ENCODE peak calls at places on chromosomes 2 and 18, in eight cellular contexts. One of them, this sample, is unnamed.

GRCh38 chr2:233259745-233260144 is 8.3 kb downstream of the ATG16L1 start:
- DNase-seq in prostate gland: no peak
- DNase-seq in body of pancreas: no peak
- DNase-seq in neuronal stem cell: no peak
- DNase-seq in effector memory CD4-positive, alpha-beta T cell: no peak
- DNase-seq in CD8-positive, alpha-beta T cell: no peak
- DNase-seq in CD8-positive, alpha-beta memory T cell: no peak
- DNase-seq in caudate nucleus: no peak
- DNase-seq in this sample: no peak

GRCh38 chr18:6207119-6207518 is 207.6 kb downstream of the L3MBTL4 start:
- DNase-seq in prostate gland: peak; percentile 84
- DNase-seq in body of pancreas: no peak
- DNase-seq in neuronal stem cell: no peak
- DNase-seq in effector memory CD4-positive, alpha-beta T cell: no peak
- DNase-seq in CD8-positive, alpha-beta T cell: no peak
- DNase-seq in CD8-positive, alpha-beta memory T cell: no peak
- DNase-seq in caudate nucleus: no peak
- DNase-seq in this sample: no peak

GRCh38 chr2:133438026-133438425 is 130.2 kb downstream of the NCKAP5 start:
- DNase-seq in prostate gland: no peak
- DNase-seq in body of pancreas: no peak
- DNase-seq in neuronal stem cell: no peak
- DNase-seq in effector memory CD4-positive, alpha-beta T cell: no peak
- DNase-seq in CD8-positive, alpha-beta T cell: no peak
- DNase-seq in CD8-positive, alpha-beta memory T cell: no peak
- DNase-seq in caudate nucleus: no peak
- DNase-seq in this sample: no peak

GRCh38 chr2:240933048-240933965 is 27.2 kb downstream of the CROCC2 start:
- DNase-seq in prostate gland: no peak
- DNase-seq in body of pancreas: peak; percentile 9
- DNase-seq in neuronal stem cell: no peak
- DNase-seq in effector memory CD4-positive, alpha-beta T cell: no peak
- DNase-seq in CD8-positive, alpha-beta T cell: no peak
- DNase-seq in CD8-positive, alpha-beta memory T cell: peak; percentile 45
- DNase-seq in caudate nucleus: no peak
- DNase-seq in this sample: peak; percentile 7

GRCh38 chr2:52210161-52210560 is 1178.2 kb upstream of the NRXN1 start:
- DNase-seq in prostate gland: no peak
- DNase-seq in body of pancreas: no peak
- DNase-seq in neuronal stem cell: no peak
- DNase-seq in effector memory CD4-positive, alpha-beta T cell: no peak
- DNase-seq in CD8-positive, alpha-beta T cell: no peak
- DNase-seq in CD8-positive, alpha-beta memory T cell: no peak
- DNase-seq in caudate nucleus: no peak
- DNase-seq in this sample: no peak

GRCh38 chr2:171523969-171524401 is 1.7 kb downstream of the CYBRD1 start:
- DNase-seq in prostate gland: peak; percentile 44
- DNase-seq in body of pancreas: no peak
- DNase-seq in neuronal stem cell: no peak
- DNase-seq in effector memory CD4-positive, alpha-beta T cell: no peak
- DNase-seq in CD8-positive, alpha-beta T cell: no peak
- DNase-seq in CD8-positive, alpha-beta memory T cell: no peak
- DNase-seq in caudate nucleus: no peak
- DNase-seq in this sample: no peak

GRCh38 chr2:26513261-26513660 is 35.3 kb upstream of the OTOF start:
- DNase-seq in prostate gland: no peak
- DNase-seq in body of pancreas: no peak
- DNase-seq in neuronal stem cell: no peak
- DNase-seq in effector memory CD4-positive, alpha-beta T cell: no peak
- DNase-seq in CD8-positive, alpha-beta T cell: no peak
- DNase-seq in CD8-positive, alpha-beta memory T cell: no peak
- DNase-seq in caudate nucleus: no peak
- DNase-seq in this sample: no peak

GRCh38 chr18:54119524-54120019 is 104.9 kb downstream of the MBD2 start:
- DNase-seq in prostate gland: peak; percentile 14
- DNase-seq in body of pancreas: peak; percentile 21
- DNase-seq in neuronal stem cell: peak; percentile 44
- DNase-seq in effector memory CD4-positive, alpha-beta T cell: no peak
- DNase-seq in CD8-positive, alpha-beta T cell: no peak
- DNase-seq in CD8-positive, alpha-beta memory T cell: no peak
- DNase-seq in caudate nucleus: no peak
- DNase-seq in this sample: no peak

GRCh38 chr18:70276416-70277145 is 12.3 kb upstream of the SOCS6 start:
- DNase-seq in prostate gland: no peak
- DNase-seq in body of pancreas: no peak
- DNase-seq in neuronal stem cell: no peak
- DNase-seq in effector memory CD4-positive, alpha-beta T cell: no peak
- DNase-seq in CD8-positive, alpha-beta T cell: no peak
- DNase-seq in CD8-positive, alpha-beta memory T cell: no peak
- DNase-seq in caudate nucleus: no peak
- DNase-seq in this sample: no peak

GRCh38 chr2:203444738-203445137 is 90.4 kb downstream of the RAPH1 start:
- DNase-seq in prostate gland: no peak
- DNase-seq in body of pancreas: no peak
- DNase-seq in neuronal stem cell: no peak
- DNase-seq in effector memory CD4-positive, alpha-beta T cell: no peak
- DNase-seq in CD8-positive, alpha-beta T cell: no peak
- DNase-seq in CD8-positive, alpha-beta memory T cell: no peak
- DNase-seq in caudate nucleus: no peak
- DNase-seq in this sample: no peak

GRCh38 chr2:102117488-102117887 is 25.1 kb upstream of the IL1R1 start:
- DNase-seq in prostate gland: peak; percentile 68
- DNase-seq in body of pancreas: no peak
- DNase-seq in neuronal stem cell: no peak
- DNase-seq in effector memory CD4-positive, alpha-beta T cell: no peak
- DNase-seq in CD8-positive, alpha-beta T cell: no peak
- DNase-seq in CD8-positive, alpha-beta memory T cell: no peak
- DNase-seq in caudate nucleus: no peak
- DNase-seq in this sample: no peak

GRCh38 chr18:67386028-67386427 is 130.5 kb downstream of the DSEL start:
- DNase-seq in prostate gland: no peak
- DNase-seq in body of pancreas: no peak
- DNase-seq in neuronal stem cell: no peak
- DNase-seq in effector memory CD4-positive, alpha-beta T cell: no peak
- DNase-seq in CD8-positive, alpha-beta T cell: no peak
- DNase-seq in CD8-positive, alpha-beta memory T cell: no peak
- DNase-seq in caudate nucleus: no peak
- DNase-seq in this sample: no peak

GRCh38 chr2:95040470-95040869 is 15.0 kb downstream of the MAL start:
- DNase-seq in prostate gland: no peak
- DNase-seq in body of pancreas: no peak
- DNase-seq in neuronal stem cell: no peak
- DNase-seq in effector memory CD4-positive, alpha-beta T cell: no peak
- DNase-seq in CD8-positive, alpha-beta T cell: no peak
- DNase-seq in CD8-positive, alpha-beta memory T cell: no peak
- DNase-seq in caudate nucleus: no peak
- DNase-seq in this sample: no peak

GRCh38 chr2:40872580-40872979 is 420.7 kb upstream of the SLC8A1 start:
- DNase-seq in prostate gland: no peak
- DNase-seq in body of pancreas: no peak
- DNase-seq in neuronal stem cell: no peak
- DNase-seq in effector memory CD4-positive, alpha-beta T cell: no peak
- DNase-seq in CD8-positive, alpha-beta T cell: no peak
- DNase-seq in CD8-positive, alpha-beta memory T cell: no peak
- DNase-seq in caudate nucleus: no peak
- DNase-seq in this sample: no peak

GRCh38 chr2:46438794-46439193 is 40.6 kb upstream of the TMEM247 start:
- DNase-seq in prostate gland: no peak
- DNase-seq in body of pancreas: no peak
- DNase-seq in neuronal stem cell: no peak
- DNase-seq in effector memory CD4-positive, alpha-beta T cell: no peak
- DNase-seq in CD8-positive, alpha-beta T cell: no peak
- DNase-seq in CD8-positive, alpha-beta memory T cell: no peak
- DNase-seq in caudate nucleus: no peak
- DNase-seq in this sample: no peak

GRCh38 chr2:112542974-112543760 is 902 bp downstream of the POLR1B start:
- DNase-seq in prostate gland: no peak
- DNase-seq in body of pancreas: no peak
- DNase-seq in neuronal stem cell: no peak
- DNase-seq in effector memory CD4-positive, alpha-beta T cell: no peak
- DNase-seq in CD8-positive, alpha-beta T cell: no peak
- DNase-seq in CD8-positive, alpha-beta memory T cell: no peak
- DNase-seq in caudate nucleus: no peak
- DNase-seq in this sample: no peak

GRCh38 chr2:62785216-62785615 is 79.7 kb downstream of the EHBP1 start:
- DNase-seq in prostate gland: no peak
- DNase-seq in body of pancreas: no peak
- DNase-seq in neuronal stem cell: no peak
- DNase-seq in effector memory CD4-positive, alpha-beta T cell: no peak
- DNase-seq in CD8-positive, alpha-beta T cell: no peak
- DNase-seq in CD8-positive, alpha-beta memory T cell: no peak
- DNase-seq in caudate nucleus: no peak
- DNase-seq in this sample: no peak

GRCh38 chr2:207073791-207074678 is 91.7 kb downstream of the KLF7 start:
- DNase-seq in prostate gland: no peak
- DNase-seq in body of pancreas: no peak
- DNase-seq in neuronal stem cell: no peak
- DNase-seq in effector memory CD4-positive, alpha-beta T cell: no peak
- DNase-seq in CD8-positive, alpha-beta T cell: peak; percentile 3
- DNase-seq in CD8-positive, alpha-beta memory T cell: no peak
- DNase-seq in caudate nucleus: peak; percentile 43
- DNase-seq in this sample: no peak

GRCh38 chr2:25215232-25215631 is 46.9 kb upstream of the POMC start:
- DNase-seq in prostate gland: no peak
- DNase-seq in body of pancreas: no peak
- DNase-seq in neuronal stem cell: no peak
- DNase-seq in effector memory CD4-positive, alpha-beta T cell: no peak
- DNase-seq in CD8-positive, alpha-beta T cell: no peak
- DNase-seq in CD8-positive, alpha-beta memory T cell: no peak
- DNase-seq in caudate nucleus: no peak
- DNase-seq in this sample: no peak

GRCh38 chr18:13232060-13232917 is 13.7 kb downstream of the LDLRAD4 start:
- DNase-seq in prostate gland: no peak
- DNase-seq in body of pancreas: no peak
- DNase-seq in neuronal stem cell: no peak
- DNase-seq in effector memory CD4-positive, alpha-beta T cell: no peak
- DNase-seq in CD8-positive, alpha-beta T cell: no peak
- DNase-seq in CD8-positive, alpha-beta memory T cell: no peak
- DNase-seq in caudate nucleus: no peak
- DNase-seq in this sample: no peak

GRCh38 chr2:196718796-196719564 is 79.5 kb downstream of the CCDC150 start:
- DNase-seq in prostate gland: no peak
- DNase-seq in body of pancreas: peak; percentile 49
- DNase-seq in neuronal stem cell: peak; percentile 15
- DNase-seq in effector memory CD4-positive, alpha-beta T cell: no peak
- DNase-seq in CD8-positive, alpha-beta T cell: no peak
- DNase-seq in CD8-positive, alpha-beta memory T cell: no peak
- DNase-seq in caudate nucleus: no peak
- DNase-seq in this sample: no peak

GRCh38 chr2:150088538-150088937 is 398.9 kb downstream of the RND3 start:
- DNase-seq in prostate gland: no peak
- DNase-seq in body of pancreas: no peak
- DNase-seq in neuronal stem cell: no peak
- DNase-seq in effector memory CD4-positive, alpha-beta T cell: no peak
- DNase-seq in CD8-positive, alpha-beta T cell: no peak
- DNase-seq in CD8-positive, alpha-beta memory T cell: no peak
- DNase-seq in caudate nucleus: no peak
- DNase-seq in this sample: no peak

GRCh38 chr2:223040527-223040926 is 11.5 kb upstream of the KCNE4 start:
- DNase-seq in prostate gland: no peak
- DNase-seq in body of pancreas: no peak
- DNase-seq in neuronal stem cell: no peak
- DNase-seq in effector memory CD4-positive, alpha-beta T cell: no peak
- DNase-seq in CD8-positive, alpha-beta T cell: no peak
- DNase-seq in CD8-positive, alpha-beta memory T cell: no peak
- DNase-seq in caudate nucleus: no peak
- DNase-seq in this sample: no peak
- H3K27ac ChIP-seq in prostate gland: no peak overlapping the region
- H3K27ac ChIP-seq in body of pancreas: no peak overlapping the region
- H3K27ac ChIP-seq in neuronal stem cell: no peak overlapping the region
- H3K27ac ChIP-seq in effector memory CD4-positive, alpha-beta T cell: no peak overlapping the region
- H3K27ac ChIP-seq in CD8-positive, alpha-beta T cell: no peak overlapping the region
- H3K27ac ChIP-seq in CD8-positive, alpha-beta memory T cell: no peak overlapping the region
- H3K27ac ChIP-seq in caudate nucleus: no peak overlapping the region
- H3K27ac ChIP-seq in this sample: no peak overlapping the region

DNA sequence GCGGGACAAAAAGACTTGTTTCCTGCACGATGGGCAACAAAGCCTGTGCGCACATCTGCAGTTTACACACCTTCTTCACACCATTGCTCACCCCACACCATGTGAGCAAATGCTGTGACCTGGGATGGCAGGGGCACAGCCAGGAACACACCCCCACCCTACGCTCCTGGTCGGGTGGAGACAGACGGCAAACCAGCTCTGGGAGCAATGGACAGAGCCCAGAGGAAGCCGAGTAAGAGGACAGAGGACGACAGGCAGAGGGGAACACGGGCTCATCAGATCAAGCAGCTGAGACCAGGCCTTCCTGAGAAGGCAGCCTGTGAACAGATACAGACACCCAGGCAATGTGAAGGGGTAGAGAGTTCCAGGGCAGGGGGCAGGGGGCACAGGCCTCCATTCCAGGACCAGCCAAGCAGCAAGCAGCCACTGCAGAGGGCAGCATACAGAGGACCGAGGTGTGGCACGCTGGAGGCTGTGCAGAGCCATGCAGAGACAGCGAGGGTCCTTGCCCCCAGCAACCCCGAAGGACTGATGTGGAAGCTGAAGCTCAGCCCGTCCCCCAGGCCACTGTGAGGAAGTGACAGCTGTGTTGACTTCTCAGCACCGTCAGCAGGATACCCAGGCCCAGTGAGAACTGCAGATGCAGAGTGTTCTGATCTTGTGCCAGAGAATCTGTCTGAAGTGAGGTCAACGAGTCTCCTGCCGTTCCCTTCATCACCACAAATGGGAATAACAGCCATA is 46.2 kb downstream of the PARD6G start:
- DNase-seq in prostate gland: no peak
- DNase-seq in body of pancreas: no peak
- DNase-seq in neuronal stem cell: no peak
- DNase-seq in effector memory CD4-positive, alpha-beta T cell: no peak
- DNase-seq in CD8-positive, alpha-beta T cell: no peak
- DNase-seq in CD8-positive, alpha-beta memory T cell: no peak
- DNase-seq in caudate nucleus: no peak
- DNase-seq in this sample: no peak
- H3K27ac ChIP-seq in prostate gland: peak overlapping the region; percentile 8
- H3K27ac ChIP-seq in body of pancreas: no peak overlapping the region
- H3K27ac ChIP-seq in neuronal stem cell: no peak overlapping the region
- H3K27ac ChIP-seq in effector memory CD4-positive, alpha-beta T cell: no peak overlapping the region
- H3K27ac ChIP-seq in CD8-positive, alpha-beta T cell: no peak overlapping the region
- H3K27ac ChIP-seq in CD8-positive, alpha-beta memory T cell: no peak overlapping the region
- H3K27ac ChIP-seq in caudate nucleus: peak overlapping the region; percentile 11
- H3K27ac ChIP-seq in this sample: no peak overlapping the region

DNA sequence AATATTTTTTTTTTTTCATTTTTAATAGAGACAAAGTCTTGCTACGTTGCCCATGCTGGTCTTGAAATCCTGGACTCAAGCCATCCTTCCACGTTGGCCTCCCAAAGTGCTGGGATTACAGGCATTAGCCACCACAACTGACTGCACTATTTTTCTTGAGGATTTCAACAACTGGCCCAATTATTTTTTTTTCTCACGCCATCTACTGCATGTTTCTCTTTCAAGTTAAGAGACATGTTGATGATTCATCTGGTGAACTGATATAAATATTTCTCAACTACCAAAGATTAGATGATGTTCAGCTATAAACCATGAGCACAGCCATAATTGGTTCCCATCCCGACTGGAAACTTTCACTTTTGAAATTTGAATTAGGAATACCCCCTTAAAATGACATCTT is 688.4 kb upstream of the SYT4 start:
- DNase-seq in prostate gland: no peak
- DNase-seq in body of pancreas: no peak
- DNase-seq in neuronal stem cell: no peak
- DNase-seq in effector memory CD4-positive, alpha-beta T cell: no peak
- DNase-seq in CD8-positive, alpha-beta T cell: no peak
- DNase-seq in CD8-positive, alpha-beta memory T cell: no peak
- DNase-seq in caudate nucleus: no peak
- DNase-seq in this sample: no peak
- H3K27ac ChIP-seq in prostate gland: no peak overlapping the region
- H3K27ac ChIP-seq in body of pancreas: no peak overlapping the region
- H3K27ac ChIP-seq in neuronal stem cell: no peak overlapping the region
- H3K27ac ChIP-seq in effector memory CD4-positive, alpha-beta T cell: no peak overlapping the region
- H3K27ac ChIP-seq in CD8-positive, alpha-beta T cell: no peak overlapping the region
- H3K27ac ChIP-seq in CD8-positive, alpha-beta memory T cell: no peak overlapping the region
- H3K27ac ChIP-seq in caudate nucleus: no peak overlapping the region
- H3K27ac ChIP-seq in this sample: no peak overlapping the region

GRCh38 chr2:169815849-169816248 is 8.9 kb downstream of the METTL5 start:
- DNase-seq in prostate gland: no peak
- DNase-seq in body of pancreas: no peak
- DNase-seq in neuronal stem cell: no peak
- DNase-seq in effector memory CD4-positive, alpha-beta T cell: no peak
- DNase-seq in CD8-positive, alpha-beta T cell: no peak
- DNase-seq in CD8-positive, alpha-beta memory T cell: no peak
- DNase-seq in caudate nucleus: no peak
- DNase-seq in this sample: no peak
- H3K27ac ChIP-seq in prostate gland: no peak overlapping the region
- H3K27ac ChIP-seq in body of pancreas: no peak overlapping the region
- H3K27ac ChIP-seq in neuronal stem cell: no peak overlapping the region
- H3K27ac ChIP-seq in effector memory CD4-positive, alpha-beta T cell: no peak overlapping the region
- H3K27ac ChIP-seq in CD8-positive, alpha-beta T cell: no peak overlapping the region
- H3K27ac ChIP-seq in CD8-positive, alpha-beta memory T cell: no peak overlapping the region
- H3K27ac ChIP-seq in caudate nucleus: no peak overlapping the region
- H3K27ac ChIP-seq in this sample: no peak overlapping the region